ENCODE peak calls at places on chromosomes 4 and X, in nine cellular contexts. One of them, this sample, is unnamed.

GRCh38 chr4:101160792-101161592 is 186.3 kb downstream of the PPP3CA start:
- DNase-seq in trophoblast cell: no peak
- DNase-seq in PC-3: peak; percentile 91
- DNase-seq in fibroblast of lung: no peak
- DNase-seq in endodermal cell: no peak
- DNase-seq in neural progenitor cell: no peak
- DNase-seq in HepG2: no peak
- DNase-seq in mesendoderm: no peak
- DNase-seq in IMR-90: no peak
- DNase-seq in this sample: no peak

GRCh38 chr4:168598191-168598590 is 101.3 kb downstream of the PALLD start:
- DNase-seq in trophoblast cell: no peak
- DNase-seq in PC-3: no peak
- DNase-seq in fibroblast of lung: no peak
- DNase-seq in endodermal cell: no peak
- DNase-seq in neural progenitor cell: no peak
- DNase-seq in HepG2: no peak
- DNase-seq in mesendoderm: no peak
- DNase-seq in IMR-90: no peak
- DNase-seq in this sample: no peak

GRCh38 chr4:101183658-101184373 is 163.5 kb downstream of the PPP3CA start:
- DNase-seq in trophoblast cell: no peak
- DNase-seq in PC-3: peak; percentile 76
- DNase-seq in fibroblast of lung: no peak
- DNase-seq in endodermal cell: no peak
- DNase-seq in neural progenitor cell: no peak
- DNase-seq in HepG2: no peak
- DNase-seq in mesendoderm: no peak
- DNase-seq in IMR-90: peak; percentile 42
- DNase-seq in this sample: no peak

GRCh38 chr4:113738251-113738650 is 23.3 kb downstream of the CAMK2D start:
- DNase-seq in trophoblast cell: no peak
- DNase-seq in PC-3: peak; percentile 9
- DNase-seq in fibroblast of lung: peak; percentile 88
- DNase-seq in endodermal cell: no peak
- DNase-seq in neural progenitor cell: no peak
- DNase-seq in HepG2: no peak
- DNase-seq in mesendoderm: no peak
- DNase-seq in IMR-90: peak; percentile 83
- DNase-seq in this sample: no peak

GRCh38 chrX:152637649-152638442 is at the start of gene GABRQ:
- DNase-seq in trophoblast cell: peak; percentile 1
- DNase-seq in PC-3: no peak
- DNase-seq in fibroblast of lung: peak; percentile 3
- DNase-seq in endodermal cell: peak; percentile 94
- DNase-seq in neural progenitor cell: peak; percentile 93
- DNase-seq in HepG2: no peak
- DNase-seq in mesendoderm: peak; percentile 93
- DNase-seq in IMR-90: no peak
- DNase-seq in this sample: no peak

GRCh38 chr4:27217261-27217769 is 356.7 kb downstream of the STIM2 start:
- DNase-seq in trophoblast cell: no peak
- DNase-seq in PC-3: peak; percentile 85
- DNase-seq in fibroblast of lung: no peak
- DNase-seq in endodermal cell: no peak
- DNase-seq in neural progenitor cell: no peak
- DNase-seq in HepG2: no peak
- DNase-seq in mesendoderm: no peak
- DNase-seq in IMR-90: peak; percentile 57
- DNase-seq in this sample: no peak

GRCh38 chr4:100286601-100287000 is 96.3 kb upstream of the DDIT4L start:
- DNase-seq in trophoblast cell: no peak
- DNase-seq in PC-3: no peak
- DNase-seq in fibroblast of lung: no peak
- DNase-seq in endodermal cell: peak; percentile 60
- DNase-seq in neural progenitor cell: peak; percentile 39
- DNase-seq in HepG2: no peak
- DNase-seq in mesendoderm: peak; percentile 48
- DNase-seq in IMR-90: no peak
- DNase-seq in this sample: no peak

GRCh38 chr4:174702974-174703478 is 126.0 kb downstream of the GLRA3 start:
- DNase-seq in trophoblast cell: no peak
- DNase-seq in PC-3: no peak
- DNase-seq in fibroblast of lung: no peak
- DNase-seq in endodermal cell: no peak
- DNase-seq in neural progenitor cell: no peak
- DNase-seq in HepG2: no peak
- DNase-seq in mesendoderm: peak; percentile 50
- DNase-seq in IMR-90: no peak
- DNase-seq in this sample: no peak

GRCh38 chr4:94375364-94375763 is 32.7 kb upstream of the HPGDS start:
- DNase-seq in trophoblast cell: no peak
- DNase-seq in PC-3: no peak
- DNase-seq in fibroblast of lung: no peak
- DNase-seq in endodermal cell: peak; percentile 64
- DNase-seq in neural progenitor cell: no peak
- DNase-seq in HepG2: no peak
- DNase-seq in mesendoderm: peak; percentile 59
- DNase-seq in IMR-90: no peak
- DNase-seq in this sample: no peak

GRCh38 chrX:105273326-105273725 is 52.8 kb upstream of the TEX13A start:
- DNase-seq in trophoblast cell: peak; percentile 2
- DNase-seq in PC-3: peak; percentile 65
- DNase-seq in fibroblast of lung: no peak
- DNase-seq in endodermal cell: no peak
- DNase-seq in neural progenitor cell: no peak
- DNase-seq in HepG2: no peak
- DNase-seq in mesendoderm: peak; percentile 5
- DNase-seq in IMR-90: no peak
- DNase-seq in this sample: no peak

GRCh38 chr4:41156574-41156973 is 57.8 kb downstream of the APBB2 start:
- DNase-seq in trophoblast cell: no peak
- DNase-seq in PC-3: peak; percentile 52
- DNase-seq in fibroblast of lung: peak; percentile 24
- DNase-seq in endodermal cell: no peak
- DNase-seq in neural progenitor cell: no peak
- DNase-seq in HepG2: no peak
- DNase-seq in mesendoderm: no peak
- DNase-seq in IMR-90: peak; percentile 74
- DNase-seq in this sample: no peak

GRCh38 chr4:76458829-76459228 is 23.8 kb downstream of the SHROOM3 start:
- DNase-seq in trophoblast cell: no peak
- DNase-seq in PC-3: no peak
- DNase-seq in fibroblast of lung: no peak
- DNase-seq in endodermal cell: peak; percentile 71
- DNase-seq in neural progenitor cell: peak; percentile 95
- DNase-seq in HepG2: no peak
- DNase-seq in mesendoderm: peak; percentile 56
- DNase-seq in IMR-90: no peak
- DNase-seq in this sample: no peak

GRCh38 chr4:56048621-56049427 is 100.1 kb downstream of the CEP135 start:
- DNase-seq in trophoblast cell: peak; percentile 17
- DNase-seq in PC-3: peak; percentile 61
- DNase-seq in fibroblast of lung: peak; percentile 52
- DNase-seq in endodermal cell: peak; percentile 87
- DNase-seq in neural progenitor cell: peak; percentile 91
- DNase-seq in HepG2: no peak
- DNase-seq in mesendoderm: peak; percentile 82
- DNase-seq in IMR-90: peak; percentile 39
- DNase-seq in this sample: peak; percentile 73

GRCh38 chrX:31271615-31272471 is 200.0 kb upstream of the FTHL17 start:
- DNase-seq in trophoblast cell: no peak
- DNase-seq in PC-3: peak; percentile 2
- DNase-seq in fibroblast of lung: no peak
- DNase-seq in endodermal cell: no peak
- DNase-seq in neural progenitor cell: peak; percentile 9
- DNase-seq in HepG2: no peak
- DNase-seq in mesendoderm: peak; percentile 14
- DNase-seq in IMR-90: peak; percentile 36
- DNase-seq in this sample: no peak

DNA sequence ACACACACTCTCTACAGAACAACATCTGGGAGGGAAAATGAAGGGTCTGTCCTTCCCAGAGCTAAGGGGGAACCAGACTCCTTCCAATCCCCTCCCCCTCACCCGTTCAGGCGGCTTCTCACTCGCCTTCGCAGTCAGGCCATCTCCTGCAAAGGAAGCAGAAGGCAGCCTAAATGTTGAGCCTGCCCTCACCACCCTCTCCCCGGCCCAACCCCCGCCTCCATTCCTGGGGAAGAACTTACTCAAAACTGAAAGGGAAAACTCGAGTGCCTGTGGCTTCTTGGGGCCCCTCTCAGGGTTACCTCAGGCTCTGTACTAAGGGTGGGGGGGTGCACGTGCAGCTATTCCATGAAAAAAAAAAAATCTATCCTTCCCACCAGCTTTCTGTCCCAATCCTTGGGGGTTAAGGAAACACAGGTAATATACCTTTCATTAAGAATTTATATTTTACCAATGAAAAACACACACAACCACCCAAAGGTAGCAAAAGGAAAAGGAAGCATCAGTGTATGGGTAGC is 2.4 kb downstream of the ZMYM3 start:
- DNase-seq in trophoblast cell: no peak
- DNase-seq in PC-3: no peak
- DNase-seq in fibroblast of lung: no peak
- DNase-seq in endodermal cell: no peak
- DNase-seq in neural progenitor cell: no peak
- DNase-seq in HepG2: no peak
- DNase-seq in mesendoderm: peak; percentile 24
- DNase-seq in IMR-90: no peak
- DNase-seq in this sample: no peak
- H3K4me3 ChIP-seq in trophoblast cell: no peak overlapping the region
- H3K4me3 ChIP-seq in PC-3: no peak overlapping the region
- H3K4me3 ChIP-seq in fibroblast of lung: no peak overlapping the region
- H3K4me3 ChIP-seq in endodermal cell: peak overlapping the region; percentile 83
- H3K4me3 ChIP-seq in neural progenitor cell: peak overlapping the region; percentile 96
- H3K4me3 ChIP-seq in HepG2: no peak overlapping the region
- H3K4me3 ChIP-seq in mesendoderm: no peak overlapping the region
- H3K4me3 ChIP-seq in IMR-90: no peak overlapping the region
- H3K4me3 ChIP-seq in this sample: no peak overlapping the region

DNA sequence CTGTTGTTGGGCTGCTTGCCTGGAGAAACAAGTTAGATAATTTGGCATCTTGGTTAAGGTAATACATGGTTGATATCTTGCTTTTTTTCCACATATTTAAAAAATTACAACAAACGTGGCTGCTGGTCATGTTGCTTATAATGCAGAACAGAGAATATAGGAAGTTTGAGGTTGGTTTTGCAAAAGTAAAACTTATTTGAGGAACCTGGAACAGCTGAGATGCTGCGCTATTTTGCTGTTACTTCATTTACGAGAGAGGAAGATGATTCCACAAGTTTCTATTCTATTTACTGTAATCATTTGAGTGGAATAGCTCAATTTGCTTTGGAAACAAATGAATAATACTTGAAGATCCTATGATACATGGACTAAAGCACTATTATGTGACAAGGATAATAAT is 118.9 kb downstream of the TMA16 start:
- DNase-seq in trophoblast cell: no peak
- DNase-seq in PC-3: no peak
- DNase-seq in fibroblast of lung: no peak
- DNase-seq in endodermal cell: no peak
- DNase-seq in neural progenitor cell: no peak
- DNase-seq in HepG2: no peak
- DNase-seq in mesendoderm: no peak
- DNase-seq in IMR-90: no peak
- DNase-seq in this sample: no peak
- H3K27ac ChIP-seq in trophoblast cell: no peak overlapping the region
- H3K27ac ChIP-seq in PC-3: no peak overlapping the region
- H3K27ac ChIP-seq in fibroblast of lung: no peak overlapping the region
- H3K27ac ChIP-seq in endodermal cell: no peak overlapping the region
- H3K27ac ChIP-seq in neural progenitor cell: no peak overlapping the region
- H3K27ac ChIP-seq in HepG2: no peak overlapping the region
- H3K27ac ChIP-seq in mesendoderm: no peak overlapping the region
- H3K27ac ChIP-seq in IMR-90: no peak overlapping the region
- H3K27ac ChIP-seq in this sample: no peak overlapping the region

DNA sequence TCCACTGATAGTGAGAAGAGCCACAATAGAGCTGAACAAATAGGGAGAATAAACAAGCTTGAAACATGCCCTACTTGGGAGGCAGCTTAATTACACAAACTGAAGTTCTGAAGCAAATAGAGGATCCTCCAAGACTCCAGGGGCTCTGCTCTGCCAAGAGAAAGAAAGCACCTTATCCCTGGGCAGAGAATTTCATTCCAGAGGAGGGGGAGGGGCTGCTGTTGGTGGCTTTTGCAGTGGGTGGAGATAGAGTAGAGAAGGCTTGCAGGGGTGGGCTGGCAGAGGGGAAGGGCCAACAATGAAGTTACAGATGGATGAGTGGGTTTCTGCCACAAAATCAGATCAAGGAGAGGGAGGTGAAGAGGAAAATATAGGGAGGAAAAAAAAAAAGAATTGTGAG is 1.0 kb upstream of the LPAR4 start:
- DNase-seq in trophoblast cell: no peak
- DNase-seq in PC-3: no peak
- DNase-seq in fibroblast of lung: no peak
- DNase-seq in endodermal cell: peak; percentile 70
- DNase-seq in neural progenitor cell: peak; percentile 62
- DNase-seq in HepG2: no peak
- DNase-seq in mesendoderm: peak; percentile 51
- DNase-seq in IMR-90: no peak
- DNase-seq in this sample: no peak
- H3K9ac ChIP-seq in trophoblast cell: no peak overlapping the region
- H3K9ac ChIP-seq in PC-3: no peak overlapping the region
- H3K9ac ChIP-seq in fibroblast of lung: no peak overlapping the region
- H3K9ac ChIP-seq in endodermal cell: no peak overlapping the region
- H3K9ac ChIP-seq in neural progenitor cell: no peak overlapping the region
- H3K9ac ChIP-seq in HepG2: no peak overlapping the region
- H3K9ac ChIP-seq in mesendoderm: no peak overlapping the region
- H3K9ac ChIP-seq in IMR-90: no peak overlapping the region
- H3K9ac ChIP-seq in this sample: no peak overlapping the region

GRCh38 chr4:176882201-176882600 is 89.5 kb upstream of the VEGFC start:
- DNase-seq in trophoblast cell: no peak
- DNase-seq in PC-3: no peak
- DNase-seq in fibroblast of lung: no peak
- DNase-seq in endodermal cell: no peak
- DNase-seq in neural progenitor cell: no peak
- DNase-seq in HepG2: no peak
- DNase-seq in mesendoderm: no peak
- DNase-seq in IMR-90: no peak
- DNase-seq in this sample: no peak

GRCh38 chr4:176883108-176883550 is 90.4 kb upstream of the VEGFC start:
- DNase-seq in trophoblast cell: no peak
- DNase-seq in PC-3: peak; percentile 72
- DNase-seq in fibroblast of lung: peak; percentile 18
- DNase-seq in endodermal cell: no peak
- DNase-seq in neural progenitor cell: no peak
- DNase-seq in HepG2: no peak
- DNase-seq in mesendoderm: no peak
- DNase-seq in IMR-90: peak; percentile 27
- DNase-seq in this sample: no peak

GRCh38 chr4:176886135-176886534 is 93.4 kb upstream of the VEGFC start:
- DNase-seq in trophoblast cell: no peak
- DNase-seq in PC-3: no peak
- DNase-seq in fibroblast of lung: no peak
- DNase-seq in endodermal cell: no peak
- DNase-seq in neural progenitor cell: no peak
- DNase-seq in HepG2: no peak
- DNase-seq in mesendoderm: no peak
- DNase-seq in IMR-90: no peak
- DNase-seq in this sample: no peak

GRCh38 chr4:176885224-176885623 is 92.5 kb upstream of the VEGFC start:
- DNase-seq in trophoblast cell: no peak
- DNase-seq in PC-3: peak; percentile 6
- DNase-seq in fibroblast of lung: no peak
- DNase-seq in endodermal cell: no peak
- DNase-seq in neural progenitor cell: no peak
- DNase-seq in HepG2: no peak
- DNase-seq in mesendoderm: no peak
- DNase-seq in IMR-90: peak; percentile 18
- DNase-seq in this sample: no peak

GRCh38 chr4:176883681-176884418 is 91.1 kb upstream of the VEGFC start:
- DNase-seq in trophoblast cell: no peak
- DNase-seq in PC-3: peak; percentile 93
- DNase-seq in fibroblast of lung: peak; percentile 59
- DNase-seq in endodermal cell: no peak
- DNase-seq in neural progenitor cell: no peak
- DNase-seq in HepG2: no peak
- DNase-seq in mesendoderm: no peak
- DNase-seq in IMR-90: peak; percentile 88
- DNase-seq in this sample: no peak
- H3K4me3 ChIP-seq in trophoblast cell: no peak overlapping the region
- H3K4me3 ChIP-seq in PC-3: peak overlapping the region; percentile 36
- H3K4me3 ChIP-seq in fibroblast of lung: no peak overlapping the region
- H3K4me3 ChIP-seq in endodermal cell: no peak overlapping the region
- H3K4me3 ChIP-seq in neural progenitor cell: no peak overlapping the region
- H3K4me3 ChIP-seq in HepG2: no peak overlapping the region
- H3K4me3 ChIP-seq in mesendoderm: no peak overlapping the region
- H3K4me3 ChIP-seq in IMR-90: peak overlapping the region; percentile 30
- H3K4me3 ChIP-seq in this sample: no peak overlapping the region